ENCODE peak calls at places on chromosomes 3 and 15, in ten cellular contexts. J is type B pancreatic cell; X is colonic mucosa; V is H9; C is fibroblast of mammary gland; I is fibroblast of lung; W is CD8-positive, alpha-beta T cell; S is body of pancreas; B is activated B cell treated with CpG ODN at 0.5 μM for 24 hours; U is mucosa of descending colon. T is an unnamed sample.

GRCh38 chr15:71559098-71559497 is 251.3 kb upstream of the NR2E3 start:
- DNase-seq in W (no peak), C (peak; percentile 66), B (no peak), J (no peak), I (peak; percentile 53), V (no peak), S (no peak), X (no peak), U (no peak), T (no peak)

GRCh38 chr15:75397494-75397893 is 29.1 kb upstream of the MAN2C1 start:
- DNase-seq in X (no peak), V (no peak), I (no peak), S (no peak), J (no peak), C (peak; percentile 53), W (no peak), B (no peak), U (no peak), T (no peak)

GRCh38 chr3:128970741-128971048 is 23.2 kb downstream of the CFAP92 start:
- DNase-seq in J (no peak), B (no peak), U (no peak), X (no peak), I (no peak), W (no peak), V (no peak), S (no peak), C (no peak), T (no peak)

GRCh38 chr3:150901793-150902192 is 3.4 kb downstream of the MINDY4B start:
- DNase-seq in W (no peak), S (no peak), X (no peak), J (no peak), I (no peak), C (no peak), V (no peak), B (no peak), U (no peak), T (no peak)

GRCh38 chr3:2826036-2826435 is 284.1 kb downstream of the IL5RA start:
- DNase-seq in B (no peak), I (no peak), S (no peak), V (no peak), W (no peak), C (no peak), J (no peak), U (no peak), X (no peak), T (no peak)

GRCh38 chr3:9932843-9933560 is 632 bp upstream of the CRELD1 start:
- DNase-seq in X (peak; percentile 87), J (peak; percentile 84), S (peak; percentile 87), C (peak; percentile 75), B (peak; percentile 83), I (peak; percentile 69), V (peak; percentile 90), W (peak; percentile 89), U (peak; percentile 90), T (peak; percentile 64)

GRCh38 chr3:126181398-126181725 is 976 bp upstream of the ALDH1L1 start:
- DNase-seq in U (no peak), S (peak; percentile 31), I (no peak), J (no peak), V (no peak), W (no peak), C (no peak), B (no peak), X (peak; percentile 29), T (no peak)

GRCh38 chr3:102529452-102529851 is 94.6 kb downstream of the ZPLD1 start:
- DNase-seq in B (no peak), J (no peak), S (peak; percentile 21), U (no peak), I (peak; percentile 44), W (no peak), X (no peak), C (peak; percentile 40), V (peak; percentile 39), T (no peak)

GRCh38 chr3:78506038-78506437 is 1261.8 kb downstream of the ROBO1 start:
- DNase-seq in I (no peak), W (no peak), X (no peak), C (no peak), S (no peak), J (no peak), B (no peak), U (no peak), V (no peak), T (no peak)

GRCh38 chr3:45367451-45367850 is 20.9 kb upstream of the LARS2 start:
- DNase-seq in C (peak; percentile 85), S (no peak), U (no peak), V (no peak), X (peak; percentile 71), I (peak; percentile 78), B (no peak), W (no peak), J (no peak), T (no peak)

GRCh38 chr3:33940149-33940548 is 141.7 kb downstream of the PDCD6IP start:
- DNase-seq in I (peak; percentile 31), X (no peak), V (no peak), J (no peak), S (no peak), W (no peak), C (peak; percentile 55), U (no peak), B (no peak), T (no peak)

GRCh38 chr3:39383913-39384664 is 919 bp downstream of the SLC25A38 start:
- DNase-seq in B (peak; percentile 95), U (peak; percentile 99), X (peak; percentile 98), J (peak; percentile 97), W (peak; percentile 94), V (peak; percentile 97), I (peak; percentile 89), C (peak; percentile 84), S (peak; percentile 98), T (peak; percentile 94)
- TF ChIP-seq CTCF in B (no peak), U (no peak), X (no peak), J (peak; percentile 27), W (no peak), V (no peak), I (no peak), C (no peak), S (peak; percentile 28), T (no peak)

DNA sequence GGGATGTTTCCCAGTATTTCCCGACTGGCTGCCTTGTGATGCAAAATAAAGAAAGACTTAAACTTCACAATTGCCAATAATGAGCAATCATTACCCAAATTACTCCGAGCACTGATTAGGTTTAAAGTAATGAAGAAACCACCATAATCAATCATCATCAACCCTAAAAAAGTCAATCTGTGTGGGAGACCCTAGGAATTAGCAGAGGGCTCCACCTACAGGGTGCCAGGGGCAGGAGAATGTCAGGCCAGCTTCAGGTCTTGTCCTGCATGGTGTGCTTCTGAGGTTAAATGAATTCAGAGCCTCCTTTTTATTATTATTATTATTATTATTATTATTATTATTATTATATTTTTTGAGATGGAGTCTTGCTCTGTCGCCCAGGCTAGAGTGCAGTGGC is 478.0 kb upstream of the ARRDC4 start:
- DNase-seq in I (no peak), X (no peak), S (no peak), J (no peak), U (no peak), C (no peak), V (peak; percentile 40), W (no peak), B (no peak), T (no peak)
- TF ChIP-seq CTCF in I (no peak), X (no peak), S (no peak), J (peak; percentile 56), U (no peak), C (no peak), V (peak; percentile 76), W (no peak), B (no peak), T (peak; percentile 42)

GRCh38 chr3:88180398-88180999 is 30.7 kb downstream of the C3orf38 start:
- DNase-seq in B (no peak), I (peak; percentile 71), V (no peak), X (peak; percentile 19), C (peak; percentile 61), J (no peak), U (no peak), W (no peak), S (peak; percentile 6), T (no peak)
- TF ChIP-seq CTCF in B (no peak), I (peak; percentile 54), V (peak; percentile 61), X (peak; percentile 13), C (peak; percentile 56), J (peak; percentile 59), U (no peak), W (peak; percentile 75), S (peak; percentile 13), T (peak; percentile 59)

DNA sequence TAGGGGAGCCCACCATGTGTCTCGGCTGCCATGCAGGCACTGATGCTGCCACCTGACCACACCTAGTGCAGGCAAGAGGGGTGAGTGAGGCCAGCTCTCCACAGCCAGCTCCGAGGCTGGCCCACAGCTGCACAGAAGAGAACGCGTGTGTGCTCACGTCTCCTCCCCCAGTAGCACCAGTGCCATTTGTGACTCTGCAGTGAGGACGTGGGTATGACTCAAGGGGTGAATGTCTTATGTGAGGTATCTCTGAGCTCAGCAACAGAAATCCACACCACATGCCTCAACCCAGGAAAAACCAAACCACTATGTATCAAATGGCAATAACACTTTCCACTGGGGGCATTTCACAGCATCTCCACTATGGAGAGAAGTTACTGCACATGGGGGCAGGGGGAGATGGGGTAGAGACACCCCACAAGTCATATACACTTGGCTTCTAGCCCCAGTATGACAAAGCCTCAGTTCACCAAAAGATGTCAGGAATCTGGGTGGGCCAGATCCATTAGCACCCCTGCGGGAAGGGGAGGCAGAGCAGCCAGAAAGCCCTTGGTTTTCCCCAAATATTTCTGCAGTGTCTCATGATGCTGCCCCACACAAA is 87.6 kb downstream of the LRIG1 start:
- DNase-seq in X (no peak), U (no peak), B (no peak), I (peak; percentile 90), J (no peak), S (no peak), C (peak; percentile 96), V (no peak), W (no peak), T (no peak)
- TF ChIP-seq CTCF in X (no peak), U (no peak), B (no peak), I (no peak), J (no peak), S (no peak), C (no peak), V (no peak), W (no peak), T (no peak)

DNA sequence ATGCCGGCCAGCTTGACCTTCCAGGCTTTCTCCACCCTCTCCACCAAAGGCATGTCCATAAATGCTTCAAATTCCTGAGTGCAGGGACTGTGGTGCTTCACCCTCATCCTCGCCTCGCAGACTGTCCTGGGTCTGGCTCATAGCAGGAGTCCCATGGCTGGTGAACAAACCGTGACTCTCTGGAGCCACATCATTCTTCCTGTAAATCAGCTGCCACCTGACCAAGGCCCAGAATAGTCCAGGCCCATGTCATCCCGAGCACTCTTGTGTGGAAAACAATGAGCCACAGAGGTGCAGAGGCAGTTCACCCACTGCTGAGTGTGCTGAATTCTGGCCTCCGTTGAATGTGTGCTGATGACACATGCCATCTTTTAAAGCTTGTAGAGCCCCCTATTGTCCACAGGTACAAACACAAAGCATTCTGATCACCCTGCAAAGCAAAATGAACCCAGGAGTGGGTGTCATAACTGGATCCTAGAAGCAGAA is 68.6 kb downstream of the ABHD5 start:
- DNase-seq in B (no peak), J (no peak), C (peak; percentile 79), I (peak; percentile 54), U (no peak), X (no peak), V (no peak), W (no peak), S (no peak), T (no peak)
- TF ChIP-seq CTCF in B (no peak), J (no peak), C (peak; percentile 45), I (peak; percentile 30), U (no peak), X (no peak), V (no peak), W (no peak), S (no peak), T (no peak)

GRCh38 chr3:144079634-144080033 is 108.0 kb downstream of the DIPK2A start:
- DNase-seq in U (no peak), B (no peak), V (no peak), C (no peak), S (no peak), X (no peak), J (no peak), I (no peak), W (no peak), T (no peak)
- TF ChIP-seq CTCF in U (no peak), B (no peak), V (no peak), C (no peak), S (no peak), X (no peak), J (no peak), I (no peak), W (no peak), T (no peak)